ENCODE peak calls at places on chromosomes 2 and 18, in ten cellular contexts. J, K, E, D, F, H, V, Q, W and Z are unnamed samples.

GRCh38 chr2:84700006-84700405 is 180.9 kb downstream of the TRABD2A start:
- DNase-seq in J (no peak), K (no peak), E (no peak), D (no peak), F (no peak), H (no peak), V (no peak), Q (no peak), W (peak), Z (no peak)

GRCh38 chr2:183207110-183207509 is 82.9 kb downstream of the NUP35 start:
- DNase-seq in J (peak), K (peak), E (no peak), D (no peak), F (peak), H (peak), V (peak), Q (peak), W (peak), Z (no peak)

GRCh38 chr18:22399949-22400348 is 17.8 kb downstream of the CTAGE1 start:
- DNase-seq in J (no peak), K (peak), E (no peak), D (no peak), F (no peak), H (no peak), V (no peak), Q (no peak), W (peak), Z (no peak)

GRCh38 chr2:164785447-164785846 is 56.2 kb downstream of the COBLL1 start:
- DNase-seq in J (no peak), K (peak), E (no peak), D (no peak), F (peak), H (no peak), V (peak), Q (peak), W (no peak), Z (no peak)

GRCh38 chr2:240528406-240529040 is 29.3 kb downstream of the ANKMY1 start:
- DNase-seq in J (no peak), K (no peak), E (no peak), D (no peak), F (no peak), H (no peak), V (no peak), Q (no peak), W (no peak), Z (no peak)

GRCh38 chr2:198762456-198762855 is 695.3 kb downstream of the SATB2 start:
- DNase-seq in J (no peak), K (no peak), E (no peak), D (no peak), F (no peak), H (no peak), V (no peak), Q (no peak), W (no peak), Z (no peak)

GRCh38 chr2:223601932-223602676 is at the start of gene SCG2:
- DNase-seq in J (peak), K (peak), E (peak), D (peak), F (peak), H (peak), V (peak), Q (peak), W (peak), Z (peak)

GRCh38 chr2:120963997-120964396 is 228.3 kb downstream of the GLI2 start:
- DNase-seq in J (no peak), K (peak), E (no peak), D (no peak), F (no peak), H (no peak), V (no peak), Q (peak), W (peak), Z (no peak)

GRCh38 chr18:79926306-79926705 is 25.1 kb downstream of the SLC66A2 start:
- DNase-seq in J (no peak), K (no peak), E (no peak), D (no peak), F (no peak), H (no peak), V (no peak), Q (no peak), W (no peak), Z (no peak)

GRCh38 chr18:35413163-35413511 is 36.0 kb upstream of the ZNF396 start:
- DNase-seq in J (no peak), K (no peak), E (no peak), D (no peak), F (no peak), H (no peak), V (no peak), Q (no peak), W (no peak), Z (no peak)

GRCh38 chr2:27303093-27304025 is 4.9 kb downstream of the UCN start:
- DNase-seq in J (peak), K (peak), E (peak), D (peak), F (peak), H (no peak), V (peak), Q (peak), W (peak), Z (peak)

GRCh38 chr18:906416-907170 is 1.9 kb downstream of the ADCYAP1 start:
- DNase-seq in J (peak), K (no peak), E (no peak), D (no peak), F (no peak), H (no peak), V (peak), Q (no peak), W (no peak), Z (peak)

GRCh38 chr2:81835318-81836000 is 1530.9 kb upstream of the LRRTM1 start:
- DNase-seq in J (no peak), K (no peak), E (no peak), D (no peak), F (peak), H (no peak), V (peak), Q (no peak), W (no peak), Z (no peak)

GRCh38 chr2:85221291-85221690 is 88.1 kb downstream of the TCF7L1 start:
- DNase-seq in J (no peak), K (peak), E (peak), D (no peak), F (peak), H (no peak), V (no peak), Q (peak), W (peak), Z (no peak)

GRCh38 chr2:99537910-99538485 is 48.2 kb upstream of the REV1 start:
- DNase-seq in J (no peak), K (no peak), E (no peak), D (no peak), F (no peak), H (no peak), V (no peak), Q (no peak), W (no peak), Z (no peak)

GRCh38 chr18:48777026-48777736 is 173.6 kb downstream of the SMAD7 start:
- DNase-seq in J (peak), K (peak), E (no peak), D (peak), F (peak), H (no peak), V (peak), Q (peak), W (peak), Z (peak)

GRCh38 chr18:37266290-37266689 is 299.3 kb downstream of the CELF4 start:
- DNase-seq in J (peak), K (no peak), E (no peak), D (no peak), F (no peak), H (no peak), V (no peak), Q (no peak), W (no peak), Z (peak)

GRCh38 chr18:36297419-36298112 is at the start of gene FHOD3:
- DNase-seq in J (peak), K (peak), E (no peak), D (peak), F (peak), H (no peak), V (peak), Q (peak), W (peak), Z (peak)

GRCh38 chr18:74662622-74663021 is 65.0 kb downstream of the ZNF407 start:
- DNase-seq in J (no peak), K (no peak), E (no peak), D (no peak), F (no peak), H (no peak), V (no peak), Q (no peak), W (no peak), Z (no peak)

GRCh38 chr2:200091126-200091525 is 135.7 kb downstream of the MAIP1 start:
- DNase-seq in J (peak), K (no peak), E (no peak), D (no peak), F (no peak), H (no peak), V (no peak), Q (no peak), W (no peak), Z (no peak)

GRCh38 chr2:223027442-223027841 is 24.5 kb upstream of the KCNE4 start:
- DNase-seq in J (no peak), K (peak), E (no peak), D (no peak), F (peak), H (peak), V (peak), Q (peak), W (peak), Z (no peak)

GRCh38 chr2:241363316-241363879 is 7.3 kb downstream of the FARP2 start:
- DNase-seq in J (peak), K (no peak), E (no peak), D (no peak), F (no peak), H (no peak), V (no peak), Q (no peak), W (no peak), Z (no peak)

GRCh38 chr2:120552800-120553471 is 182.7 kb upstream of the GLI2 start:
- DNase-seq in J (peak), K (peak), E (no peak), D (peak), F (peak), H (no peak), V (peak), Q (peak), W (peak), Z (peak)

GRCh38 chr2:98761267-98761781 is 30.4 kb upstream of the MGAT4A start:
- DNase-seq in J (no peak), K (no peak), E (no peak), D (no peak), F (no peak), H (no peak), V (no peak), Q (no peak), W (no peak), Z (no peak)

GRCh38 chr2:157572725-157573124 is 55.9 kb downstream of the ACVR1C start:
- DNase-seq in J (no peak), K (no peak), E (no peak), D (no peak), F (no peak), H (no peak), V (peak), Q (no peak), W (no peak), Z (no peak)
- TF ChIP-seq CTCF in J (peak), K (peak), E (no peak), D (peak), F (peak), H (peak), V (peak), Q (peak), W (no peak), Z (peak)

GRCh38 chr2:36812196-36812595 is 115.7 kb downstream of the VIT start:
- DNase-seq in J (peak), K (peak), E (no peak), D (no peak), F (no peak), H (no peak), V (no peak), Q (no peak), W (no peak), Z (peak)
- TF ChIP-seq CTCF in J (peak), K (peak), E (no peak), D (no peak), F (peak), H (peak), V (peak), Q (peak), W (peak), Z (no peak)

GRCh38 chr2:239303711-239304532 is 96.9 kb downstream of the HDAC4 start:
- DNase-seq in J (peak), K (no peak), E (no peak), D (peak), F (no peak), H (no peak), V (no peak), Q (no peak), W (no peak), Z (no peak)

GRCh38 chr2:239302083-239302807 is 98.6 kb downstream of the HDAC4 start:
- DNase-seq in J (no peak), K (no peak), E (no peak), D (peak), F (no peak), H (no peak), V (no peak), Q (no peak), W (no peak), Z (no peak)

GRCh38 chr2:239304533-239305221 is 96.1 kb downstream of the HDAC4 start:
- DNase-seq in J (no peak), K (no peak), E (no peak), D (peak), F (no peak), H (no peak), V (no peak), Q (no peak), W (no peak), Z (no peak)

GRCh38 chr2:239300871-239301742 is 99.7 kb downstream of the HDAC4 start:
- DNase-seq in J (no peak), K (no peak), E (no peak), D (peak), F (no peak), H (no peak), V (no peak), Q (no peak), W (no peak), Z (no peak)

GRCh38 chr2:239302808-239303557 is 97.8 kb downstream of the HDAC4 start:
- DNase-seq in J (no peak), K (no peak), E (no peak), D (peak), F (no peak), H (no peak), V (no peak), Q (no peak), W (no peak), Z (no peak)
- TF ChIP-seq CTCF in J (no peak), K (no peak), E (no peak), D (no peak), F (no peak), H (no peak), V (no peak), Q (no peak), W (no peak), Z (no peak)

GRCh38 chr2:49972699-49973098 is 818.4 kb upstream of the FSHR start:
- DNase-seq in J (peak), K (no peak), E (no peak), D (no peak), F (no peak), H (no peak), V (no peak), Q (no peak), W (no peak), Z (no peak)

GRCh38 chr2:49973917-49974368 is 819.6 kb upstream of the FSHR start:
- DNase-seq in J (peak), K (peak), E (no peak), D (no peak), F (peak), H (peak), V (peak), Q (peak), W (no peak), Z (peak)

GRCh38 chr2:49971453-49971852 is 817.1 kb upstream of the FSHR start:
- DNase-seq in J (no peak), K (no peak), E (no peak), D (no peak), F (no peak), H (no peak), V (no peak), Q (no peak), W (no peak), Z (no peak)
- TF ChIP-seq CTCF in J (no peak), K (no peak), E (no peak), D (no peak), F (no peak), H (no peak), V (no peak), Q (no peak), W (no peak), Z (no peak)

GRCh38 chr2:25023333-25023732 is 18.5 kb upstream of the EFR3B start:
- DNase-seq in J (no peak), K (no peak), E (no peak), D (no peak), F (no peak), H (no peak), V (no peak), Q (no peak), W (no peak), Z (no peak)

GRCh38 chr2:25025996-25026530 is 15.8 kb upstream of the EFR3B start:
- DNase-seq in J (no peak), K (no peak), E (no peak), D (no peak), F (no peak), H (no peak), V (no peak), Q (no peak), W (no peak), Z (no peak)

GRCh38 chr2:25029183-25029554 is 12.7 kb upstream of the EFR3B start:
- DNase-seq in J (no peak), K (no peak), E (no peak), D (no peak), F (no peak), H (no peak), V (no peak), Q (no peak), W (no peak), Z (no peak)

GRCh38 chr2:25021963-25022362 is 19.9 kb upstream of the EFR3B start:
- DNase-seq in J (no peak), K (no peak), E (no peak), D (no peak), F (no peak), H (no peak), V (no peak), Q (no peak), W (no peak), Z (no peak)

DNA sequence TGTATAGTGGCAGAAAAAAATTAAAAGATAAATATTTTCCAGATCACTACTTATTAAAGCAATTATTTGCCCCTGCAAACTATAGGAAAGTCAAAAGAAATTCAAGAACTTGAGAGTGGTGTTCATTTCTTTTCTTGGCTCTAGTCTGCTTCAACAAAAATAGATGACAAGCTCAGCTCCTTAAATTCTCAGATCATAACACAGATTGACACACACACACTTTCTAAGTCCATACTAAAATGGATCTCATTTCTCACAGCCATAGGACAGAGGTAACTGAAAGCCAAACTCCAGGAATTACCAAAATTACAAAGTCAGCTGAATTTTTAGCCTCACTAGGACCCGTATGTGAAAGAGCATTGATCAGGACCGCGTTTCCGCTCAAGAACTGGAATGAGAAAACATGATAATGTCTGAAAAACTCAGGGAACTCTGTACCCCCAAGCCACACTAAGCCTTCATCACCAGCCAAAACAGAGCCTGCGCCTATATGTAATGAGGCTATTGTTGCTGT is 16.6 kb upstream of the EFR3B start:
- DNase-seq in J (no peak), K (no peak), E (no peak), D (no peak), F (no peak), H (no peak), V (no peak), Q (no peak), W (no peak), Z (no peak)
- TF ChIP-seq CTCF in J (no peak), K (no peak), E (no peak), D (no peak), F (no peak), H (no peak), V (no peak), Q (no peak), W (no peak), Z (no peak)

DNA sequence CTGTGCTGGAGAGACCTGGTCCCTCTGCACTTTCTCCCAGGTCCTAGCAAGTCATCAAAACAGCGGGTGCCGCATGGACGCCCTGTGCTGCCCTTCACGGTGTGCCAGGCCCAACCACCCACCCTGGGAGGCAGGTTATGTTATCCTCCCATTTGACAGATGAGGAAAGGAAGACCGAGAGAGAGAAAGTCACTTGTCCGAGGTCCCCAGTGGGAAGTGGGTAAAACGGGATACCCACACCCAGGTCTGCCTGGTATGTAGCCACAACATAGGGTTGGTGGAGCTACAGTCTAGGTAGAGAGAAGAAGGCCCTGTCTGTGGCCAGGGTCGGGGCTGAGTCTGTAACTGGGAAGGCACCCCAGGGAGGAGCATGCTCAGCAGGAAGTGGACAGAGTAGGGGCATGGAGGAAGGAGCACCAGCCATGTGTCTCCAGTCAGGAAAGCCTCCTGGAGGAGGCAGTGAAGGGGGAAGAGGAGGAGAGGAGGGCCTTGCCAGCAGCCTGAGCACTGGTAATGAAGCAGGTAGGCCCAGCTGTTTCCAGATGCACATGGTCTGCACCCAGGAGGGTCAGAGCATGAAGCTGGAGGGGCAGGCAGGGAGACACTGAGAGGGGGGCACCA is 98.4 kb downstream of the ZFP36L2 start:
- DNase-seq in J (no peak), K (no peak), E (no peak), D (peak), F (no peak), H (no peak), V (no peak), Q (no peak), W (no peak), Z (no peak)
- TF ChIP-seq CTCF in J (no peak), K (no peak), E (no peak), D (no peak), F (no peak), H (no peak), V (no peak), Q (no peak), W (no peak), Z (no peak)

DNA sequence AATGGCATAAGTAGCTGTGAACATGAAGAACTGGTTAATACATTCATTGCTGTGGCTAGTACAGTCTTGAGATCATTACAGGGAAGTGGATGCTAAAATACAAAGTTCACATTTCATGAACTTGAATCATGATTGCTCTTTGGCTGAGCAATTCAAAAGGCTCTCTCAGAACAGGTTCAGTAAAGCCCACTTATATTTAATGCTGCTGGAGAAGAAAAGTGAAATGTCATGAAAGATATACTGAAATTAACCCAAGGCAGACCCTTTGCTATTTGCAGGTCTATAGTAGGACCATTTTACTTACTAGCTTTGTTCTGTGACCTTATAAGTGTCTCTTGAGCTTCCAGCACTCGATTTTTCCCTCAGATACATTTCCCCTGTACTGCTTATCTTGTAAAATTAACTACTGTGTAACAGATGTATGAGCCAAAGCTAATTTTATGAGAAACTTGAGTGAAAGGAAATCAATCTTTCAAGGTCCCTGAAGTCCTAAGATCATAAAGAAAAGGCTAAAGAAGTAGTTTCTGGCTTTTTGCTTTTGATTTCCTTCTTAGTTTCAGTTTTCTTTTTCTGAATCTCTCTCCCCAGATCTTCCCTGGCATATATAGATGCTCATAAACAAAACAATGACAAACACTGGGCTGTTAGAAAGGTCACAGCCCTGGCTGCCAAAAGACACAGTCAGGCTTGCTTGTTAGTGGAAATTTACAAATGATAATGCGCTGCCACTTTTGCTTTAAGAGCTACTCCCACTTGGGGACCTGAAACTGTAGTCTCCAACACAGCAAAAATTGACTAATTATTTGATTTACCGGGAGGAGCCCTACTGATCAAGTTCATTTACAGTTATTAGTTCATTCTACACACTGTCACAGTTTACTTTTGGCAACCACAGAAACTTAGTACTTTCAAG is 132.7 kb upstream of the XPO1 start:
- DNase-seq in J (no peak), K (peak), E (no peak), D (no peak), F (peak), H (peak), V (peak), Q (peak), W (peak), Z (no peak)
- TF ChIP-seq CTCF in J (no peak), K (no peak), E (no peak), D (no peak), F (no peak), H (no peak), V (no peak), Q (no peak), W (no peak), Z (no peak)